ENCODE peak calls at places on chromosome 4, in eight cellular contexts. A is heart right ventricle, U is astrocyte, F is esophagus squamous epithelium, K is glutamatergic neuron, G is body of pancreas, S is tibial nerve, N is RWPE1. L is an unnamed sample.

GRCh38 chr4:15003441-15003890 is 1.2 kb downstream of the CPEB2 start:
- DNase-seq in A (peak; percentile 43), S (peak; percentile 20), N (peak; percentile 6), K (peak; percentile 66), F (no peak), G (peak; percentile 73), U (no peak), L (no peak)

GRCh38 chr4:37970702-37971101 is 10.5 kb downstream of the PTTG2 start:
- DNase-seq in S (no peak), N (peak; percentile 46), G (peak; percentile 74), A (peak; percentile 80), U (peak; percentile 66), K (no peak), F (peak; percentile 5), L (no peak)

GRCh38 chr4:4758708-4759107 is 100.8 kb upstream of the MSX1 start:
- DNase-seq in A (no peak), G (no peak), N (no peak), S (no peak), U (no peak), K (no peak), F (no peak), L (no peak)

GRCh38 chr4:186217733-186218293 is 9.5 kb upstream of the KLKB1 start:
- DNase-seq in A (no peak), K (no peak), U (no peak), S (no peak), F (no peak), N (no peak), G (no peak), L (no peak)

GRCh38 chr4:109735566-109736454 is 5.9 kb upstream of the PLA2G12A start:
- DNase-seq in K (no peak), F (no peak), A (no peak), G (peak; percentile 75), N (no peak), U (peak; percentile 42), S (no peak), L (no peak)

GRCh38 chr4:82898322-82899243 is 2.0 kb upstream of the THAP9 start:
- DNase-seq in A (no peak), F (no peak), K (no peak), U (peak; percentile 92), N (no peak), S (no peak), G (peak; percentile 37), L (no peak)

GRCh38 chr4:32624943-32625603 is 1904.9 kb downstream of the PCDH7 start:
- DNase-seq in G (no peak), F (no peak), N (no peak), S (no peak), A (no peak), U (no peak), K (no peak), L (no peak)

GRCh38 chr4:94819371-94819770 is 61.6 kb downstream of the BMPR1B start:
- DNase-seq in K (no peak), N (no peak), F (no peak), G (no peak), S (no peak), A (no peak), U (no peak), L (no peak)

GRCh38 chr4:5941601-5942000 is 48.7 kb upstream of the CRMP1 start:
- DNase-seq in G (no peak), A (no peak), N (no peak), S (no peak), F (no peak), U (no peak), K (no peak), L (no peak)

GRCh38 chr4:129804458-129804981 is 708.6 kb downstream of the C4orf33 start:
- DNase-seq in U (no peak), A (no peak), S (no peak), G (no peak), K (no peak), F (no peak), N (no peak), L (no peak)

GRCh38 chr4:157978680-157979361 is 194.0 kb downstream of the GASK1B start:
- DNase-seq in S (peak; percentile 26), U (peak; percentile 46), A (peak; percentile 56), F (no peak), K (peak; percentile 55), G (peak; percentile 42), N (peak; percentile 55), L (peak; percentile 50)

GRCh38 chr4:24561438-24562139 is 22.8 kb downstream of the DHX15 start:
- DNase-seq in N (no peak), K (no peak), A (no peak), G (no peak), U (no peak), F (no peak), S (no peak), L (no peak)

GRCh38 chr4:8737075-8737474 is 134.6 kb downstream of the HMX1 start:
- DNase-seq in A (no peak), F (no peak), U (no peak), N (no peak), G (no peak), S (no peak), K (no peak), L (no peak)

GRCh38 chr4:26459054-26459755 is 31.1 kb downstream of the CCKAR start:
- DNase-seq in U (peak; percentile 71), N (peak; percentile 63), S (no peak), F (no peak), A (no peak), K (no peak), G (no peak), L (no peak)

GRCh38 chr4:15232725-15233597 is 194.9 kb upstream of the C1QTNF7 start:
- DNase-seq in N (no peak), A (no peak), S (no peak), F (no peak), K (no peak), U (peak; percentile 85), G (no peak), L (no peak)

DNA sequence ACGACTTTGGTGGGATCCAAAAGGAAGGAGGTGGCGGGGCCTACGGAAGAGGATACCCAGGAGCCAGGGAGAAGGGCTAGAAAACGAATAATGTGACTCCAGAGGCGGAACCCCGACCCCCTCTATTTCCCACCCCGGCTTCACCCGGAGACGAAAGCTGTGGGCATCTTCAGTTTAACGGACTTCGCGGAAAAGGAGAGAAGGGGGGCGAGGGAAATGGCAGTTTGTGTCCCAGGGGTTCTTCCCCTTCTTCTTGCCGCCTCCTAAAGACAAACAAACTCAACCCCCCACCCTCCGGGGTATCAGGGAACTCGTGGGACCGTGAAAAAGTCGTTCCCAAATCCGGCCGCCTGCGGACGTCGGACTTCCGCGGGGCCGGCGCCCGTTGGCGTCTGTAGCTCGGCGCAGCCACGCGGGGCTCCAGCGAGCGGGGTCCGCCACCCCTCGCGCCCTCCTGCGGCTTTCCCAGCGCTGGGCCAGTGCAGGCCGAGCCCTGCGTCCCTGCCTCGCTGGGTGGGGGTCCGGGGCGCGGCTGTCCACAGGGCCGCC is 3.6 kb upstream of the LEF1 start:
- DNase-seq in F (no peak), U (peak; percentile 24), A (peak; percentile 6), S (no peak), N (no peak), G (no peak), K (peak; percentile 65), L (peak; percentile 77)
- TF ChIP-seq CTCF in F (no peak), U (no peak), A (peak; percentile 24), S (no peak), N (peak; percentile 10), G (no peak), K (no peak), L (no peak)

DNA sequence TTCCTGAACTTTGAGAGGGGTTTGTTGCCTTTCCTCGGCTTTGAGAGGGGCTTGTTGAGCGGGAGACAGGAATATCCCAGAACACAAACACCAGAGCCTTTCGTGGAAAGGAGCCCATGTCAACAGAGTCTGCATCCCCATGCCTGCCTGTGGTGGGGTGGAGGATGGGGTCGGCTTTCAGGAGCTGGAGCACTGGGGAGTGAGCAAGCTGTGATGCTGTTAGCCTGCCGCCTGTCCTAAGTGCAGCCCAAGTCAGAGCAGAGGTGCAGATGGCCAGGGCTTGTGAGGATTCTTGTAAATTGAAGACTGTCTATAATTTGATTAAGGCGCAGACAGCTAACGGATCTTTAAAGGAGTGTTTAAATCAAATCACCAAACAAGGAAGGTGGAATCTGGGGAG is 103.3 kb upstream of the ANK2 start:
- DNase-seq in G (no peak), A (no peak), U (no peak), N (no peak), F (no peak), S (no peak), K (peak; percentile 58), L (no peak)
- TF ChIP-seq CTCF in G (no peak), A (no peak), U (no peak), N (no peak), F (no peak), S (no peak), K (no peak), L (no peak)

DNA sequence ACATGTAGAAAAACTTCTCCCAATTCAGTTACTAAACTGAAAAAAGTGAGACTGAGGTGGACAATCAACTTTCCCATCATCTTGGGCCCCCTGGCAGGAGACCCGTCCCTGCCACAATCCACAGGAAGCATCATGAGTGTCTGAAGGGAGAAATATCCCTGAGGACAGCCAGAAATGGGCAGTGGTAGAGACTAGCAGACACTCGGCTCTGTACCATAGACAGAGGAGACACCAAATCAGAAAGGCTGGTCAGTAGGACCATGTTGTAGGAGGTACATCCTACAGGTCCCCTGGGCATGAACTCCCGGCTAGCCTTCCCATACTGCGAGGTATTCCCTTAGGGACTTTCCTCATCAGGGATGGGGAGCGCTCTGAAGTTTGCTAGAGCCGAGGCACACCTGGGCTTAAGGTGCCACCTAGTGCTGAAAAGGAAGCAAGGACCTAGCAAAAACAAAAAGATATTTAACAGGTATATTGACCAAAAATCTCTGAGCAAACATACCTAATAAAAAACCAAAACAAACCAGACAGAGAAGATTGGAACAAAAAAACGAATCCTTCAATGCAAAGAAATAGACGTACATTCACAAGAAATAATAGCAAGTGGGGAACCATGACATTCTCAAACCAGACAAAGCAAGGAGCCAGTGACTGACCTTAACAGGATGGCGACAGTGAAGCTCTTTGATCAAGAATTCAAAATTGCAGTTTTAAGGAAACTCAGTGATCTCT is 55.6 kb downstream of the HAUS3 start:
- DNase-seq in A (no peak), S (no peak), N (peak; percentile 42), F (no peak), G (peak; percentile 45), U (no peak), K (no peak), L (peak; percentile 17)
- TF ChIP-seq CTCF in A (peak; percentile 15), S (peak; percentile 18), N (peak; percentile 58), F (peak; percentile 20), G (peak; percentile 54), U (peak; percentile 36), K (no peak), L (peak; percentile 24)

GRCh38 chr4:99043346-99043745 is 45.2 kb downstream of the ADH5 start:
- DNase-seq in S (no peak), F (no peak), U (no peak), A (no peak), G (no peak), K (no peak), N (no peak), L (no peak)

GRCh38 chr4:99052902-99053301 is 35.7 kb downstream of the ADH5 start:
- DNase-seq in N (no peak), F (no peak), G (no peak), S (no peak), U (no peak), A (no peak), K (no peak), L (no peak)

DNA sequence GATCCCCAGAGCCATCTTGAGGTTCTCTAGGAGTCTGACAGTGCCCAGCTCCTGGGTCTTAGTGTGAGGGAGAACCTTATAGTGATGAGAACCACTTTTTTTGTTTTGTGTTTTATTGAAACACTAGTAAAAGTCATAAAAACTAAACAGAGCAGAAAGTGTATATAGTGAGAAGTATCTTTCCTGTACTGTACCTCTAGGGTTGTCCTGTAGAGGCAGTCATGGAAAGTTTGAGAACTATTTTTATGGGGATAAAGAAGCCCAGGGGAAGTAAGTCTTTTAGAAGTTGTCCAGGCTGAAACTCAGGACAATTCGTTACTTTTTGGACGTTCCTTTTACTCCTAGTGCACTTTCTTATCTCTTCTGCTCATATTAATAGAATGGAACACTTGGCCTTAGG is 40.9 kb downstream of the ADH5 start:
- DNase-seq in A (no peak), U (no peak), F (no peak), N (no peak), S (no peak), G (no peak), K (no peak), L (no peak)
- TF ChIP-seq CTCF in A (no peak), U (no peak), F (no peak), N (no peak), S (no peak), G (no peak), K (no peak), L (no peak)

L was measured in endothelial cell.